ENCODE peak calls at places on chromosomes 2 and 18, in nine cellular contexts. X, A, F, E, O, V, Y, H and G are unnamed samples.

GRCh38 chr2:120287183-120288015 is 34.7 kb downstream of the RALB start:
- DNase-seq in E (peak), F (no peak), O (peak), Y (no peak), H (no peak), V (no peak), X (peak), A (no peak), G (peak)

GRCh38 chr2:109172556-109173105 is 43.6 kb downstream of the SH3RF3 start:
- DNase-seq in E (no peak), V (no peak), O (no peak), X (no peak), H (no peak), A (no peak), Y (no peak), F (no peak), G (no peak)

GRCh38 chr2:119218478-119219064 is 5.1 kb upstream of the STEAP3 start:
- DNase-seq in H (peak), X (peak), E (peak), Y (peak), A (no peak), O (no peak), F (peak), V (no peak), G (peak)

GRCh38 chr2:96710985-96711384 is 28.9 kb downstream of the LMAN2L start:
- DNase-seq in V (no peak), H (no peak), O (no peak), A (no peak), X (no peak), Y (no peak), E (no peak), F (no peak), G (no peak)

GRCh38 chr2:108220942-108221541 is 18.7 kb upstream of the SULT1C3 start:
- DNase-seq in E (no peak), A (no peak), H (no peak), Y (no peak), F (no peak), O (no peak), X (no peak), V (peak), G (no peak)

GRCh38 chr18:25805323-25805722 is 285.1 kb downstream of the SS18 start:
- DNase-seq in X (peak), A (no peak), E (no peak), V (no peak), Y (no peak), H (no peak), F (peak), O (no peak), G (peak)

GRCh38 chr18:11826836-11827235 is 24.4 kb upstream of the CHMP1B start:
- DNase-seq in H (no peak), V (no peak), O (no peak), A (no peak), F (no peak), E (no peak), Y (peak), X (no peak), G (no peak)

GRCh38 chr2:191748528-191749180 is 70.7 kb downstream of the NABP1 start:
- DNase-seq in V (no peak), O (no peak), X (peak), Y (no peak), H (no peak), E (no peak), A (no peak), F (no peak), G (no peak)

GRCh38 chr2:154686162-154686561 is 12.3 kb upstream of the KCNJ3 start:
- DNase-seq in X (no peak), Y (no peak), H (no peak), V (no peak), F (no peak), O (no peak), A (no peak), E (peak), G (no peak)

GRCh38 chr2:112740522-112740921 is 19.7 kb downstream of the NT5DC4 start:
- DNase-seq in O (no peak), Y (no peak), E (no peak), F (no peak), V (no peak), X (no peak), A (no peak), H (no peak), G (no peak)

GRCh38 chr2:14756981-14757657 is 124.6 kb downstream of the LRATD1 start:
- DNase-seq in X (peak), H (no peak), F (no peak), A (no peak), O (peak), Y (no peak), V (no peak), E (peak), G (peak)

GRCh38 chr2:16626497-16626896 is 39.1 kb downstream of the CYRIA start:
- DNase-seq in F (peak), H (no peak), V (no peak), X (peak), Y (peak), A (no peak), O (peak), E (no peak), G (peak)

GRCh38 chr2:16240459-16240858 is 300.1 kb downstream of the MYCN start:
- DNase-seq in A (no peak), H (no peak), F (no peak), V (no peak), O (no peak), E (no peak), X (no peak), Y (no peak), G (no peak)

GRCh38 chr2:8774371-8774770 is 63.0 kb downstream of the KIDINS220 start:
- DNase-seq in O (no peak), Y (no peak), H (no peak), X (no peak), V (no peak), F (no peak), A (no peak), E (no peak), G (no peak)

GRCh38 chr2:241977557-241978300 is 108.2 kb downstream of the RTP5 start:
- DNase-seq in H (no peak), X (no peak), E (no peak), V (no peak), F (no peak), O (no peak), A (no peak), Y (no peak), G (no peak)

GRCh38 chr2:155895016-155895415 is 437.5 kb downstream of the NR4A2 start:
- DNase-seq in A (no peak), H (no peak), X (no peak), O (no peak), E (peak), Y (no peak), V (no peak), F (no peak), G (no peak)

GRCh38 chr2:26581991-26582842 is 58.9 kb downstream of the CIB4 start:
- DNase-seq in F (no peak), V (no peak), A (no peak), H (no peak), Y (no peak), E (no peak), X (no peak), O (no peak), G (no peak)

GRCh38 chr2:165535443-165535842 is 65.9 kb downstream of the CSRNP3 start:
- DNase-seq in A (no peak), O (no peak), X (no peak), V (no peak), H (no peak), Y (no peak), E (no peak), F (no peak), G (no peak)

GRCh38 chr2:189613650-189614420 is 33.2 kb upstream of the SLC40A1 start:
- DNase-seq in Y (no peak), X (peak), V (no peak), F (no peak), O (no peak), H (no peak), E (no peak), A (no peak), G (peak)

GRCh38 chr2:189614585-189614984 is 34.0 kb upstream of the SLC40A1 start:
- DNase-seq in Y (no peak), H (no peak), A (no peak), X (no peak), F (no peak), V (no peak), O (no peak), E (no peak), G (no peak)

GRCh38 chr2:189610700-189611099 is 30.1 kb upstream of the SLC40A1 start:
- DNase-seq in X (no peak), V (no peak), E (peak), O (no peak), H (no peak), F (no peak), Y (no peak), A (no peak), G (no peak)

GRCh38 chr2:189609853-189610252 is 29.3 kb upstream of the SLC40A1 start:
- DNase-seq in X (peak), A (no peak), F (no peak), Y (no peak), H (no peak), V (no peak), E (peak), O (no peak), G (no peak)

GRCh38 chr2:189613077-189613636 is 32.6 kb upstream of the SLC40A1 start:
- DNase-seq in A (peak), E (no peak), H (no peak), V (no peak), Y (no peak), F (no peak), X (peak), O (peak), G (peak)
- H3K4me3 ChIP-seq in A (no peak), E (no peak), H (no peak), V (peak), Y (no peak), F (peak), X (no peak), O (no peak), G (no peak)

GRCh38 chr2:36698978-36699377 is 2.5 kb downstream of the VIT start:
- DNase-seq in F (no peak), H (no peak), X (peak), E (no peak), A (no peak), O (no peak), Y (no peak), V (no peak), G (no peak)

GRCh38 chr2:36695746-36696415 is 626 bp upstream of the VIT start:
- DNase-seq in X (peak), E (peak), O (no peak), Y (no peak), A (peak), V (no peak), F (no peak), H (no peak), G (no peak)

GRCh38 chr2:36693825-36694224 is 2.7 kb upstream of the VIT start:
- DNase-seq in Y (no peak), E (no peak), F (no peak), H (no peak), V (no peak), O (no peak), X (no peak), A (no peak), G (no peak)

GRCh38 chr2:36697424-36698066 is 1.0 kb downstream of the VIT start:
- DNase-seq in F (no peak), E (no peak), V (no peak), X (no peak), Y (no peak), H (no peak), A (peak), O (no peak), G (no peak)

GRCh38 chr2:36696533-36696932 is at the start of gene VIT:
- DNase-seq in E (no peak), A (no peak), X (peak), Y (no peak), V (no peak), F (no peak), O (no peak), H (no peak), G (no peak)
- H3K4me3 ChIP-seq in E (no peak), A (no peak), X (no peak), Y (no peak), V (peak), F (peak), O (no peak), H (no peak), G (no peak)

DNA sequence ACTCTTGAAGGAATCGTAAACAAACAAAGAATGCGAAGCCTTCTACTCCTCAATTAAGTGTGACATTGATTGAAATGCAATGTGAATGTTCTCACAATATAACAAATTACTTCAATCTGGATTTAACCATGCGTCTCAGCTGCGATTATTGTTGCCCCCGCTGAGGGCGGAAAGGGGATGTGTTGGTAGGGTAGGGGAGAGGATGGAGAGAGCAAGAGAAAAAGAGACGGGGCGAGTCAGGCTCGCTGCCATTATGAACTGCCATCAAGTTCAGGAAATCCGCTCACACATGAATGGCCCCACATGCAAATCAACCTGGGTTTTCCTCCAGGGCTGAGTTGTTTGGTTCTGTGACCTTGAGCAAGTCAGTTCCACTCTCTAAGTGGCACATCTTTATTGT is 129.8 kb downstream of the PXDN start:
- DNase-seq in X (no peak), O (no peak), Y (peak), V (no peak), F (no peak), E (no peak), H (no peak), A (no peak), G (no peak)
- H3K4me3 ChIP-seq in X (no peak), O (no peak), Y (peak), V (no peak), F (no peak), E (no peak), H (no peak), A (no peak), G (no peak)

GRCh38 chr18:36672437-36673344 is 156.1 kb downstream of the TPGS2 start:
- DNase-seq in E (peak), F (peak), Y (peak), V (no peak), X (peak), O (no peak), H (no peak), A (no peak), G (no peak)
- H3K4me3 ChIP-seq in E (peak), F (peak), Y (peak), V (peak), X (no peak), O (no peak), H (no peak), A (no peak), G (no peak)

GRCh38 chr2:85795331-85796045 is 41.7 kb downstream of the ATOH8 start:
- DNase-seq in X (no peak), H (no peak), Y (no peak), A (no peak), F (no peak), E (no peak), O (no peak), V (no peak), G (no peak)

GRCh38 chr2:85797263-85797660 is 43.5 kb downstream of the ATOH8 start:
- DNase-seq in F (no peak), X (no peak), E (no peak), V (peak), O (no peak), Y (no peak), H (peak), A (no peak), G (no peak)

GRCh38 chr2:85794491-85795121 is 40.8 kb downstream of the ATOH8 start:
- DNase-seq in X (no peak), H (no peak), E (no peak), F (peak), A (no peak), O (no peak), V (no peak), Y (no peak), G (no peak)

GRCh38 chr2:85796549-85797262 is 42.9 kb downstream of the ATOH8 start:
- DNase-seq in A (no peak), F (peak), V (peak), O (no peak), Y (no peak), E (no peak), X (peak), H (peak), G (no peak)

GRCh38 chr2:85796046-85796548 is 42.3 kb downstream of the ATOH8 start:
- DNase-seq in X (no peak), E (no peak), V (no peak), H (no peak), F (no peak), Y (no peak), A (no peak), O (no peak), G (no peak)
- H3K4me3 ChIP-seq in X (no peak), E (no peak), V (no peak), H (no peak), F (no peak), Y (no peak), A (no peak), O (no peak), G (no peak)

GRCh38 chr2:54589340-54590215 is 133.5 kb downstream of the SPTBN1 start:
- DNase-seq in F (no peak), E (peak), Y (peak), V (no peak), H (no peak), X (peak), O (no peak), A (peak), G (peak)

GRCh38 chr2:54587439-54588016 is 131.4 kb downstream of the SPTBN1 start:
- DNase-seq in X (no peak), E (no peak), V (no peak), A (no peak), Y (no peak), O (no peak), F (no peak), H (no peak), G (no peak)

GRCh38 chr2:54589038-54589339 is 132.9 kb downstream of the SPTBN1 start:
- DNase-seq in O (no peak), H (no peak), Y (no peak), E (no peak), F (no peak), V (no peak), A (no peak), X (no peak), G (no peak)

GRCh38 chr2:54590216-54590961 is 133.1 kb upstream of the EML6 start:
- DNase-seq in A (no peak), V (no peak), F (no peak), O (no peak), Y (no peak), E (peak), X (no peak), H (no peak), G (no peak)

DNA sequence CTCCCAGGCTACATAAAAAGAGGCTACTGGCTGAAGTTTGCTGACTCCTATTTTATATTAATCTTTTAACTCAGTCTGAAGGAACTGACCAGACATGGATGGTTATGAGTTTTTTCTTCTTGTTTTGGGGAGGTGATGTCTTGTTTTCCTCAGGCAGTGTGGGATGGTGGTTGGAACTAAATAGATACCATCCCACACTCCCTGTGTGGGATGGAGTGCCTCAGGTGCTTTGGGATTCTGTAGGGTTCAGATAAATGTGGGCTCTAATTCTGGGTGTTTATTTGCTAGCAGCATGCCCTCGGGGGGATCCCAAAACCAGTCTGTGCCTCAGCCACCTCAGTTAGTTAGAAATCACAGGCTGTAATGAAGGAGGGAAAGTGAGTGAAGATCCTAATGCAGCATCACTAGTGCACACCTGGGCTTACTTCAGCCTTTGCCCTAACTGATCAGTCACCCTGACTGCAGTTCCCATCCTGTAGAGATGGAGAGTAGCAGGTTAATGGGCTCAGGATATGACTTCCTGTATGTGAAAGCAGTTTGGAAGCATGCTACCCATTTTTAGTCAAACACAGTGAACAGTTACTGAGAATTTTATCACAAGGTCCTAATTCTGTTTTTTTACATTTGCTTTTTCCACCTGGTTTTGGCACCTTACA is 132.2 kb downstream of the SPTBN1 start:
- DNase-seq in E (no peak), A (no peak), H (no peak), O (no peak), X (no peak), F (no peak), V (no peak), Y (peak), G (no peak)
- H3K4me3 ChIP-seq in E (no peak), A (no peak), H (no peak), O (no peak), X (no peak), F (no peak), V (no peak), Y (no peak), G (no peak)

GRCh38 chr2:69694894-69695849 is 46.8 kb upstream of the ANXA4 start:
- DNase-seq in H (no peak), X (peak), O (peak), A (peak), F (no peak), Y (no peak), V (no peak), E (peak), G (no peak)
- H3K4me3 ChIP-seq in H (no peak), X (no peak), O (no peak), A (no peak), F (no peak), Y (no peak), V (no peak), E (peak), G (no peak)

DNA sequence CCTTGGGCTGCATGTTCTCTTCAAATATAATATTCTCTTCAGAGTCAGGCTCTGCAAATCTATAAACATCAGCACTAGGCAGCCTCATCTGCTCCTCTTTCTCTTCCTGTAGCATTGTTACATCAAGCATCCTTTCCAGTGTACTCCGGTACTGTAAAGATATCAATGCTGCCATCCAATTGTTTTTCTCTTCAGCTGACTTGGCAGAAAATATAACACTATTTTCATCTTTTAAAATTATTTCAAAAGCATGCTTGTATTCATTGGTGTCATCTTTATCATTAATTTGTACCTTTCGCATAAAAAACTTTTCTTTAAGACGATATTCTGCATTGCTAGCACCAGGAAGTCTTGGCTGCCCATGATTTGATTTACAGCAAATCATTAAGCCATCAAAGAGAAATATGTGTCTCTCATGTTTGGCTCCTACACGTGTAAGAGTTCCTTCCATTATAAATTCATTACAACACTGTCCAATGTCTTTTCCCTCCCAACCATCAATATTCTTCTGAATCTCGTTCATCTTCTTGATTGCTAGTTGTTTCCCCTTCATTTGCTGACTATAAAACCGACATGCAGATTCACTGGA is 98.1 kb downstream of the SOS1 start:
- DNase-seq in V (no peak), E (no peak), X (no peak), Y (no peak), F (no peak), H (no peak), A (no peak), O (no peak), G (no peak)
- H3K4me3 ChIP-seq in V (no peak), E (no peak), X (no peak), Y (no peak), F (no peak), H (no peak), A (no peak), O (no peak), G (no peak)

GRCh38 chr2:152542344-152542994 is 174.8 kb downstream of the PRPF40A start:
- DNase-seq in H (no peak), Y (peak), V (no peak), F (no peak), A (no peak), O (no peak), E (no peak), X (no peak), G (no peak)
- H3K4me3 ChIP-seq in H (no peak), Y (no peak), V (no peak), F (no peak), A (no peak), O (no peak), E (peak), X (no peak), G (no peak)